ENCODE peak calls at places on chromosomes 2 and 18, in ten cellular contexts. I is MM.1S, R is fibroblast of lung, H is HCT116, X is PC-3, U is SK-N-SH, N is IMR-90, G is GM12878, W is H9, Q is PC-9. J is an unnamed sample.

GRCh38 chr2:206230060-206230890 is 44.2 kb upstream of the ZDBF2 start:
- DNase-seq in I (peak), R (peak), H (peak), X (no peak), U (peak), N (no peak), G (no peak), W (peak), Q (no peak), J (peak)

GRCh38 chr2:173860566-173860965 is 104.6 kb downstream of the SP3 start:
- DNase-seq in I (no peak), R (no peak), H (no peak), X (no peak), U (no peak), N (no peak), G (no peak), W (no peak), Q (no peak), J (no peak)

GRCh38 chr2:200483729-200484198 is 26.1 kb downstream of the KCTD18 start:
- DNase-seq in I (no peak), R (peak), H (peak), X (peak), U (peak), N (peak), G (no peak), W (peak), Q (peak), J (peak)

GRCh38 chr2:12350821-12351220 is 365.9 kb upstream of the TRIB2 start:
- DNase-seq in I (no peak), R (no peak), H (no peak), X (no peak), U (no peak), N (no peak), G (no peak), W (no peak), Q (no peak), J (no peak)

GRCh38 chr2:1864981-1865421 is 120.7 kb upstream of the PXDN start:
- DNase-seq in I (peak), R (no peak), H (no peak), X (no peak), U (no peak), N (no peak), G (no peak), W (peak), Q (no peak), J (no peak)

GRCh38 chr2:121529439-121530209 is 1.1 kb upstream of the RNU4ATAC start:
- DNase-seq in I (peak), R (peak), H (no peak), X (peak), U (peak), N (peak), G (no peak), W (peak), Q (no peak), J (peak)

GRCh38 chr2:128774320-128775063 is 455.8 kb upstream of the HS6ST1 start:
- DNase-seq in I (no peak), R (no peak), H (no peak), X (no peak), U (no peak), N (no peak), G (no peak), W (no peak), Q (no peak), J (no peak)

GRCh38 chr2:158214431-158214830 is 112.8 kb downstream of the UPP2 start:
- DNase-seq in I (peak), R (peak), H (no peak), X (peak), U (no peak), N (no peak), G (no peak), W (no peak), Q (no peak), J (peak)

GRCh38 chr2:181621779-181622490 is 35.0 kb downstream of the CERKL start:
- DNase-seq in I (no peak), R (no peak), H (no peak), X (no peak), U (peak), N (no peak), G (no peak), W (no peak), Q (no peak), J (no peak)

GRCh38 chr2:86281066-86281700 is 56.2 kb downstream of the REEP1 start:
- DNase-seq in I (no peak), R (no peak), H (no peak), X (no peak), U (no peak), N (no peak), G (no peak), W (no peak), Q (no peak), J (no peak)

GRCh38 chr2:75065402-75066008 is 107.1 kb downstream of the POLE4 start:
- DNase-seq in I (no peak), R (peak), H (no peak), X (no peak), U (no peak), N (peak), G (no peak), W (no peak), Q (no peak), J (no peak)

GRCh38 chr2:234454433-234454832 is 42.4 kb downstream of the ARL4C start:
- DNase-seq in I (no peak), R (no peak), H (no peak), X (no peak), U (no peak), N (no peak), G (no peak), W (no peak), Q (no peak), J (no peak)

GRCh38 chr18:11320981-11321380 is 171.6 kb upstream of the PIEZO2 start:
- DNase-seq in I (peak), R (peak), H (no peak), X (peak), U (no peak), N (peak), G (no peak), W (no peak), Q (no peak), J (no peak)

GRCh38 chr2:62150597-62151305 is 45.2 kb upstream of the B3GNT2 start:
- DNase-seq in I (no peak), R (peak), H (no peak), X (peak), U (no peak), N (peak), G (no peak), W (no peak), Q (no peak), J (no peak)

GRCh38 chr2:183665403-183665802 is 541.2 kb downstream of the NUP35 start:
- DNase-seq in I (no peak), R (peak), H (no peak), X (no peak), U (no peak), N (no peak), G (no peak), W (no peak), Q (no peak), J (no peak)

GRCh38 chr2:73259276-73259675 is 25.0 kb downstream of the FBXO41 start:
- DNase-seq in I (no peak), R (no peak), H (no peak), X (no peak), U (no peak), N (no peak), G (no peak), W (no peak), Q (no peak), J (no peak)

GRCh38 chr2:165044505-165045303 is 89.4 kb upstream of the SLC38A11 start:
- DNase-seq in I (no peak), R (no peak), H (no peak), X (no peak), U (no peak), N (no peak), G (no peak), W (no peak), Q (no peak), J (no peak)

GRCh38 chr2:20422679-20423271 is 24.1 kb upstream of the RHOB start:
- DNase-seq in I (no peak), R (no peak), H (no peak), X (no peak), U (peak), N (peak), G (no peak), W (peak), Q (no peak), J (no peak)
- TF ChIP-seq CTCF in I (peak), R (peak), H (no peak), X (peak), U (peak), N (peak), G (peak), W (peak), Q (no peak), J (no peak)

GRCh38 chr2:105596522-105596921 is 148.2 kb upstream of the NCK2 start:
- DNase-seq in I (no peak), R (no peak), H (no peak), X (no peak), U (no peak), N (no peak), G (no peak), W (no peak), Q (no peak), J (no peak)

GRCh38 chr2:105595536-105595935 is 149.2 kb upstream of the NCK2 start:
- DNase-seq in I (no peak), R (peak), H (no peak), X (peak), U (no peak), N (no peak), G (no peak), W (peak), Q (peak), J (peak)

GRCh38 chr2:105590780-105591660 is 153.7 kb upstream of the NCK2 start:
- DNase-seq in I (no peak), R (no peak), H (no peak), X (no peak), U (no peak), N (no peak), G (no peak), W (no peak), Q (no peak), J (no peak)

GRCh38 chr2:105592288-105592687 is 152.4 kb upstream of the NCK2 start:
- DNase-seq in I (no peak), R (no peak), H (no peak), X (no peak), U (no peak), N (no peak), G (no peak), W (no peak), Q (no peak), J (no peak)

DNA sequence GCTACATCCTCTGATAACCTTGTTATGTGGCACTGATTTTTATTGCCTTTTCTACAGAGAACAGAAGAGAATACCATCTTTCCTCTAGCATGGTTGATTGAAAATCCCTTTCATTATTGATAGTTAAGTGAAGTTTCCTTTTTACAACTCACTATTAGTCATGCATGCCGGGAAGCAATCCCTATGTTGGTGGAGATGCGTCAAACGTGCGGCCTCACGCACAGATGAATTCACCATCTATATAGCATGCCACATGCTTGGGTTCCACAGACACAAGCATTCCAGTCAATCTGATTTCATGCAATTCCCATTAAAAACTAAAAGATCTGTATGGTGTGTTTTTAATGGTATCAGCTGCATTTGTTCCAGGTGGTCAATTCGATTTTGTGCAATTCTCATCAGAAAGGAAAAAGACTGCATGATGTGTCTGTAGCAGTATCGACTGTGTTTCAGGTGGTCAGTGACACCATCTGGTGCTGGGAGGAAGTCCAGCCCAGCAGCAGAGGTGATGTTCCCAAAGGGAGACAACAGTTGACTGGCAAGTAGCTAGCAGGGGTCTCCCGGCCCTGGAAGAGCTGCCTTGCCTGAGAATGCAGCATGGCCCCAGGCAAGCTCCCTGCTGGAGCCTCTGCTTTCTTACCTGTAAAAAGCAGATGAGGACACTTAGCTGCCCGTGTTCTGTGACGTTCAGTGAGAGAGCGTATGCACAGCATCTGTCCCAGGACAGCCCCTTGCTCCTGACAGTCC is 151.3 kb upstream of the NCK2 start:
- DNase-seq in I (no peak), R (peak), H (no peak), X (peak), U (no peak), N (peak), G (no peak), W (peak), Q (no peak), J (no peak)
- H2AFZ ChIP-seq in I (no peak), R (no peak), H (no peak), X (no peak), U (no peak), N (no peak), G (no peak), W (no peak), Q (no peak), J (no peak)

DNA sequence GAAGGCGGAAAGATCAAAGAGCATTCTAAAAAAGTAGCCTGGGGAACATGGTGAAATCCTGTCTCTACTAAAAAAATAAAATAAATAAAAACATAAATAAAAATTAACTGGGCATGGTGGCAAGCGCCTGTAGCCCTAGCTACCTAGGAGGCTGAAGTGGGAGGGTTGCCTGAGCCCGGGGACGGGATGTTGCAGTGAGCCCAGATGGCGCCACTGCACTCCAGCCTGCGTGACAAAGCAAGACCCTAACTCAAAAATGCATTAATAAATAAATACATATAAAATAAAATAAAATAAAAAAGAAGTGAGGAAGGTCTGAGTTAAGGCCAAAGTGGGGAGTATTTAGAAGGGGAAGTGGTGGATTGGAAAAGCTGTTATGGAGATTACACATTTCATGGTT is 1.3 kb upstream of the PSMD14 start:
- DNase-seq in I (no peak), R (no peak), H (no peak), X (no peak), U (no peak), N (no peak), G (no peak), W (peak), Q (no peak), J (no peak)
- TF ChIP-seq CTCF in I (no peak), R (no peak), H (peak), X (no peak), U (no peak), N (no peak), G (no peak), W (peak), Q (no peak), J (no peak)

DNA sequence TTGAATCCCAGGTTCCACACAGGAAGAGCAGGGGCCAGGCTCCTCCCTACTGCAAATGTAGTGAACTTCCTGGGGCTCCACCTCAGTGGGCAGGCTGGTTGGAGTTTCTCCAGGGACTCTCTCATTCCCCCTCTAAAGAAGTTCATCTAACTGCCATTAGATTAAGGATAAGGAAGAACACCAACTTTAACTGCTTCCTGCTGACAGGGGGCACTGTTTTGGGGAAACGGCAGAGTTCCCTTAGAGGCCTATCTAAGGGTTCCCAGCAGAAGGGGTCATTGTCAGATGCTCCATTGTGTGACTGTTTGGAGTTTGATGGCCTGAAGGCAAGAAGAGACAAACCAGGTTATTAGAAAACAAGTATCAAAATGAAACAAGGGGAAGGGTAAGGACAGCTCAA is 2159.7 kb upstream of the PIK3C3 start:
- DNase-seq in I (no peak), R (no peak), H (no peak), X (no peak), U (no peak), N (no peak), G (no peak), W (no peak), Q (no peak), J (no peak)
- H2AFZ ChIP-seq in I (peak), R (no peak), H (no peak), X (no peak), U (no peak), N (no peak), G (no peak), W (no peak), Q (no peak), J (no peak)

J was measured in hepatocyte.